ENCODE peak calls at places on chromosomes 2 and 18, in eight cellular contexts. M is Caco-2, I is right lobe of liver, H is HFFc6, F is pancreas, T is AG09309, K is HCT116, A is psoas muscle. B is an unnamed sample.

GRCh38 chr2:63497561-63497960 is 90.7 kb downstream of the WDPCP start:
- DNase-seq in H (no peak), A (no peak), K (no peak), F (no peak), T (no peak), M (no peak), I (no peak), B (no peak)

GRCh38 chr2:70923378-70924015 is 12.2 kb upstream of the ATP6V1B1 start:
- DNase-seq in K (no peak), I (peak; percentile 12), M (no peak), T (no peak), F (no peak), H (no peak), A (peak; percentile 36), B (peak; percentile 57)

GRCh38 chr2:60957224-60957623 is 60.3 kb upstream of the PEX13 start:
- DNase-seq in H (no peak), A (no peak), T (no peak), M (no peak), I (no peak), K (no peak), F (no peak), B (no peak)

GRCh38 chr2:174675615-174676014 is 78.0 kb upstream of the WIPF1 start:
- DNase-seq in T (no peak), K (no peak), I (no peak), H (no peak), A (no peak), F (no peak), M (no peak), B (no peak)

GRCh38 chr2:86372641-86373502 is 35.4 kb upstream of the REEP1 start:
- DNase-seq in K (peak; percentile 43), F (no peak), T (no peak), M (peak; percentile 68), I (peak; percentile 59), A (no peak), H (peak; percentile 33), B (peak; percentile 51)

GRCh38 chr2:44296653-44297052 is 21.4 kb downstream of the SLC3A1 start:
- DNase-seq in H (no peak), I (no peak), K (no peak), T (no peak), A (no peak), M (no peak), F (no peak), B (no peak)

GRCh38 chr2:196335238-196335637 is 163.9 kb upstream of the STK17B start:
- DNase-seq in A (no peak), K (no peak), T (peak; percentile 47), M (no peak), I (no peak), F (no peak), H (peak; percentile 86), B (no peak)

GRCh38 chr2:139156730-139157129 is 376.5 kb upstream of the NXPH2 start:
- DNase-seq in F (no peak), M (no peak), H (no peak), K (no peak), T (no peak), A (no peak), I (no peak), B (no peak)

GRCh38 chr2:69143726-69144360 is 130.9 kb downstream of the ANTXR1 start:
- DNase-seq in F (no peak), I (no peak), H (peak; percentile 6), M (peak; percentile 44), A (no peak), T (no peak), K (no peak), B (no peak)

GRCh38 chr2:128714861-128715312 is 396.2 kb upstream of the HS6ST1 start:
- DNase-seq in F (no peak), K (no peak), H (no peak), T (no peak), M (no peak), A (no peak), I (no peak), B (no peak)

GRCh38 chr18:61957801-61958516 is 65.2 kb upstream of the RNF152 start:
- DNase-seq in T (no peak), F (peak; percentile 44), I (no peak), A (no peak), H (no peak), M (no peak), K (no peak), B (no peak)

GRCh38 chr2:219071189-219071816 is 10.6 kb upstream of the IHH start:
- DNase-seq in F (no peak), A (no peak), H (peak; percentile 38), M (peak; percentile 90), K (no peak), T (no peak), I (no peak), B (no peak)

GRCh38 chr18:35939166-35939565 is 33.3 kb upstream of the RMP24 start:
- DNase-seq in A (no peak), M (no peak), H (no peak), K (no peak), F (no peak), I (no peak), T (no peak), B (peak; percentile 35)
- TF ChIP-seq CTCF in A (no peak), M (no peak), H (no peak), K (no peak), F (no peak), I (no peak), T (peak; percentile 24), B (peak; percentile 15)

GRCh38 chr2:226554726-226555125 is 244.9 kb downstream of the IRS1 start:
- DNase-seq in F (no peak), H (no peak), K (no peak), I (no peak), A (no peak), M (no peak), T (no peak), B (no peak)
- TF ChIP-seq CTCF in F (no peak), H (no peak), K (no peak), I (no peak), A (no peak), M (no peak), T (no peak), B (no peak)

GRCh38 chr2:31729442-31730092 is 148.8 kb upstream of the SRD5A2 start:
- DNase-seq in T (peak; percentile 24), H (peak; percentile 57), K (peak; percentile 54), I (no peak), A (no peak), F (no peak), M (no peak), B (no peak)
- TF ChIP-seq CTCF in T (peak; percentile 72), H (peak; percentile 77), K (peak; percentile 58), I (peak; percentile 55), A (no peak), F (no peak), M (no peak), B (no peak)

GRCh38 chr2:12479042-12479601 is 237.6 kb upstream of the TRIB2 start:
- DNase-seq in I (no peak), T (no peak), M (no peak), H (no peak), K (no peak), F (no peak), A (no peak), B (no peak)
- TF ChIP-seq CTCF in I (no peak), T (no peak), M (no peak), H (no peak), K (no peak), F (no peak), A (no peak), B (no peak)

DNA sequence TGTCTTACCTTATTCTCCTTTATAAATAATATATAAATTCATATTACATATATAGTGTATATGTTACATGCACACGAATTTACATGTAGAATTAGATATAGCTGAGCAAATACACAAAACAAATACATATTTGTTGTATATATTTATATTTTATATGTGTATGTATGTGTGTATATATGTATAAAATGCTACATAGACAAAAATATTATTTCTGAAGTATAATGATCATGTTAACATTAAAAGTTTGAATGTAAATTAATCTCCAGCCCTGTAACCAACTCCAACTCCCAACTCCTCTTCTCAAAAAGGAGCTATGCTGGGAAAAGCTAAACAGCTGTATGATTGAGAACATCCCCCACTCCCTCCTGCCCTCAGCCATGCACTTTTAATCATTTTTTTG is 42.7 kb upstream of the RND3 start:
- DNase-seq in T (no peak), A (no peak), I (no peak), H (no peak), F (no peak), K (no peak), M (no peak), B (no peak)
- TF ChIP-seq CTCF in T (no peak), A (no peak), I (no peak), H (no peak), F (no peak), K (no peak), M (no peak), B (no peak)

DNA sequence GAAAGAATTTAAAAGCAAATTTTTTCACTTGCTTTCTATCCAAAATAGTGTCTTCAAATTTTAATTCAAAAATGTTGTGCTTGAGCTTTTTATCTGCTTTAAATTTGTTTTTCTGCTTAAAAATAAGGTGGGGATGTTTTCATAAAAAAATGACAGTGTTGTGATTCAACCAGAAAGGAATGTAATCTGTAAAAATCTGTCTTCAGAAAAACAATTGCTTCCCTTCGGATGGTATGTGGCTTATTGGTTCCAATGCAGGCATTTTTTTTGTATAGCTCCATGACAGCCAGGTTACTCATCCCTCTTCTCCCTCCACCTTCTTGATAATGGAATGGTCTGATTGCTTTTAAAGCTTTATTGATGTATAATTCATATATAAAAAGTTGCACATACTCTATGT is 363.6 kb upstream of the SPHKAP start:
- DNase-seq in M (no peak), A (no peak), H (peak; percentile 82), K (no peak), F (no peak), I (no peak), T (peak; percentile 17), B (no peak)
- TF ChIP-seq CTCF in M (no peak), A (no peak), H (peak; percentile 29), K (no peak), F (no peak), I (no peak), T (no peak), B (no peak)

DNA sequence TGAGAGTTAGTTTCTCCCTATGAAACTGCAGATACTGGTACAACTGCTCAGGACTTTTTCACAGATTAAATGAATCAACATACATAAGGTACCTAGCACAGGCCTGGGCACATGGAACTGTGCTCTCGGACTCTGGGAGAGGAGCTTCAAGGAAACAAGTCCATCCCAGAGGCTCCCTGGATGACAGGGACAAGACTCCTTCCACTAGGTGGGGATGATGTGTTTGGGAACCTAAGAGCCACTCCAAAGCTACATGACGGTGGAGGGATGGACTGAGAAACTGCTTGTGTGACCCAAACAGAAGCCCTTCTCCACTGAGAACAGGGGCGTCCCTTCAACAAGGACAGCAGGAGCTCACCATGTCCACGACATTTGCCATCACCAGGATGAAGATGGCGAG is 37.1 kb downstream of the CENPO start:
- DNase-seq in I (no peak), T (no peak), K (peak; percentile 10), H (peak; percentile 20), F (no peak), M (peak; percentile 40), A (peak; percentile 25), B (no peak)
- TF ChIP-seq CTCF in I (no peak), T (no peak), K (peak; percentile 12), H (peak; percentile 56), F (no peak), M (no peak), A (no peak), B (no peak)